ENCODE peak calls at places on chromosomes 3 and 15, in five cellular contexts. W, U, Z, O and S are unnamed samples.
A peak's percentile ranks its signal among the peaks of the same experiment; 100 is the strongest.

GRCh38 chr3:94928921-94929320 is 866.1 kb downstream of the NSUN3 start:
- DNase-seq in U (no peak), Z (no peak), W (no peak), O (no peak), S (peak; percentile 85)

GRCh38 chr3:166837535-166837934 is 542.6 kb downstream of the ZBBX start:
- DNase-seq in Z (no peak), U (no peak), O (peak; percentile 24), W (peak; percentile 10), S (peak; percentile 30)

GRCh38 chr3:196127308-196128040 is 45.6 kb upstream of the TFRC start:
- DNase-seq in W (no peak), Z (peak; percentile 86), O (no peak), U (no peak), S (no peak)

GRCh38 chr15:69232144-69232543 is 66.6 kb upstream of the PAQR5 start:
- DNase-seq in U (no peak), W (no peak), O (no peak), Z (no peak), S (no peak)

GRCh38 chr15:93314245-93314644 is 225.2 kb upstream of the RGMA start:
- DNase-seq in Z (no peak), O (no peak), U (no peak), W (no peak), S (no peak)

GRCh38 chr15:48592929-48593328 is 52.6 kb downstream of the FBN1 start:
- DNase-seq in U (no peak), Z (no peak), O (no peak), W (no peak), S (no peak)

GRCh38 chr3:27134165-27134796 is 234.9 kb downstream of the NEK10 start:
- DNase-seq in W (no peak), O (peak; percentile 57), U (peak; percentile 8), Z (peak; percentile 61), S (peak; percentile 60)

GRCh38 chr3:177385831-177386301 is 188.6 kb upstream of the TBL1XR1 start:
- DNase-seq in Z (no peak), U (no peak), W (no peak), O (no peak), S (no peak)

GRCh38 chr3:97680210-97680609 is 84.3 kb upstream of the ARL6 start:
- DNase-seq in W (no peak), U (no peak), O (no peak), Z (no peak), S (no peak)

GRCh38 chr3:97684490-97684889 is 80.1 kb upstream of the ARL6 start:
- DNase-seq in Z (no peak), U (no peak), W (no peak), O (no peak), S (no peak)

GRCh38 chr3:97686258-97686657 is 78.3 kb upstream of the ARL6 start:
- DNase-seq in U (no peak), Z (no peak), O (no peak), W (no peak), S (no peak)

DNA sequence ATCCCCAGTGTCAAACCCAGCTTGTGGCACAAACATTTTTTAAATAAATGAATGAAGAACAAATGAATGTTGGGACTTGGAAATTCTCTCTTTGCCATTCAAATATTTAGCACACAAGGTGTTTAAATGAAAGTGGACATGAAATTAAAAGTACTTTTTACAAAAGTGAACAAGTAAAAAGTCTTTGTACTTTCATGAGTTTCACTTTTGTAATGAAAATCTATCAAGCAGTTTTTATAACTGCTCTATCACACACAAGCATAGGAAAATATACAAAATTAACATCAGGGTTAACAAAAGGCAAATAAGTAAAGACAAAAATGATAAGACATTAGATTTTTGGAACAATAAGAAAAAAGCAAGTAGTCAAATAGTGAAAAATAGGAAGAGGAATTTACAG is 83.9 kb upstream of the ARL6 start:
- DNase-seq in O (no peak), Z (no peak), U (no peak), W (no peak), S (no peak)
- TF ChIP-seq POLR2AphosphoS5 in O (no peak), Z (no peak), U (no peak), W (no peak), S (no peak)

DNA sequence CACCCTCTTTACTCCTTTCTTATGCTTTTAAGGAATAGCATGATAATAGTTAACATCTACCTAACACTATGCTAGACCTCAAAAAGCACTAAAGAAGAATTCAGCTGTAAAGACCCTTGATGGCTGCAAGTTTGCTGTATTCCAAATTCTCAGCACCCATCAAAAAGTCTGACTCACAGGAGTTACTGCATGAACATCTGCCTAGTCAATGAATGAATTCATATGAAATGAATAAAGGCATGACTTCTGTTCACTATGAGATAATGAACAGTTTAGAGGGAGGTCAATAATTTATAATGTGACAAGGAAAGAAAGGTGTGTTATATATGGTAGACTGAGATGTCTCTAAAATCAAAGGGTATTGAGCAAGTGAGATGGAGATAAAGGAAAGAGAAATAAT is 508.2 kb upstream of the TGFBR2 start:
- DNase-seq in Z (no peak), O (no peak), W (no peak), U (no peak), S (no peak)
- TF ChIP-seq GABPA in Z (no peak), O (no peak), W (no peak), U (no peak), S (no peak)

DNA sequence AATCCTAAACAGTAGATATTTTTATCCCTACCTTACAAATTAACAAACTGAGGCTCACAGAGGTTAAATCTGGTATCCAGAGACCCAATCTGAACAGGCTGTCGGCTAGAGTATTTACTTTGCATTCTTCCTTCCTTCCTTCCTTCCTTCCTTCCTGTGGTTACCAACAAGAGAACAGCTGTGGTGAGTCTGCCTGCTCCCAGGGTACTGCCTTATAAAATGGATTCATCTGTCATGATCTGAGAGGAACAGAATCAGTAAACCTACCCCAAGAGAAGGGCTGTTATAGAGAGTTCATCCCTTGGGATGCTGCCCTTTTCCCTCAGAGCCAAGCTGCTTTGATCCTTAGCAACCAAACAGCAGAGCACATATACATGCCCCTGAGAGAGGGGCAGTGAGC is 3.6 kb downstream of the GADL1 start:
- DNase-seq in Z (no peak), U (no peak), W (no peak), O (no peak), S (no peak)
- H3K27ac ChIP-seq in Z (no peak overlapping the region), U (no peak overlapping the region), W (no peak overlapping the region), O (no peak overlapping the region), S (no peak overlapping the region)

GRCh38 chr15:100713163-100713867 is 110.9 kb downstream of the ASB7 start:
- DNase-seq in O (no peak), Z (no peak), U (no peak), W (no peak), S (no peak)
- TF ChIP-seq POLR2AphosphoS5 in O (no peak), Z (no peak), U (no peak), W (no peak), S (no peak)